ENCODE peak calls at places on chromosomes 1 and 21, in nine cellular contexts. C, M, U, K, B, T, H, F and G are unnamed samples.

GRCh38 chr1:32500387-32501209 is 35.7 kb downstream of the ZBTB8B start:
- DNase-seq in C (peak; percentile 93), M (no peak), U (peak; percentile 57), K (peak; percentile 85), B (peak; percentile 59), T (peak; percentile 46), H (peak; percentile 51), F (peak; percentile 63), G (peak; percentile 21)

GRCh38 chr1:228379666-228380065 is 27.0 kb downstream of the TRIM11 start:
- DNase-seq in C (no peak), M (no peak), U (no peak), K (peak; percentile 32), B (no peak), T (no peak), H (no peak), F (no peak), G (no peak)

GRCh38 chr1:61047061-61047460 is 35.3 kb upstream of the NFIA start:
- DNase-seq in C (no peak), M (no peak), U (no peak), K (no peak), B (no peak), T (no peak), H (no peak), F (no peak), G (no peak)

GRCh38 chr21:41547111-41547510 is 39.2 kb upstream of the TMPRSS2 start:
- DNase-seq in C (no peak), M (no peak), U (no peak), K (no peak), B (no peak), T (no peak), H (no peak), F (no peak), G (no peak)

GRCh38 chr1:21852282-21853129 is 40.4 kb downstream of the LDLRAD2 start:
- DNase-seq in C (no peak), M (no peak), U (no peak), K (no peak), B (no peak), T (no peak), H (no peak), F (no peak), G (peak; percentile 63)

GRCh38 chr1:15123298-15123697 is 30.2 kb upstream of the TMEM51 start:
- DNase-seq in C (no peak), M (no peak), U (no peak), K (no peak), B (no peak), T (no peak), H (no peak), F (no peak), G (no peak)

GRCh38 chr1:199551967-199552565 is 475.4 kb upstream of the NR5A2 start:
- DNase-seq in C (peak; percentile 77), M (no peak), U (peak; percentile 56), K (no peak), B (no peak), T (peak; percentile 52), H (no peak), F (peak; percentile 65), G (peak; percentile 55)

GRCh38 chr1:157437301-157437700 is 115.0 kb downstream of the FCRL5 start:
- DNase-seq in C (no peak), M (no peak), U (no peak), K (peak; percentile 49), B (no peak), T (no peak), H (no peak), F (no peak), G (no peak)

GRCh38 chr1:19582318-19582717 is 61.8 kb upstream of the NBL1 start:
- DNase-seq in C (peak; percentile 60), M (peak; percentile 60), U (peak; percentile 15), K (peak; percentile 79), B (peak; percentile 78), T (peak; percentile 23), H (peak; percentile 24), F (peak; percentile 59), G (peak; percentile 74)

GRCh38 chr1:244548558-244549115 is 87.6 kb downstream of the CATSPERE start:
- DNase-seq in C (no peak), M (no peak), U (no peak), K (no peak), B (no peak), T (no peak), H (no peak), F (no peak), G (no peak)

GRCh38 chr1:219120625-219121544 is 52.8 kb upstream of the LYPLAL1 start:
- DNase-seq in C (no peak), M (no peak), U (peak; percentile 65), K (no peak), B (peak; percentile 38), T (peak; percentile 34), H (no peak), F (no peak), G (no peak)

GRCh38 chr1:116111196-116112021 is at the start of gene MAB21L3:
- DNase-seq in C (no peak), M (no peak), U (no peak), K (no peak), B (no peak), T (no peak), H (peak; percentile 79), F (no peak), G (no peak)

GRCh38 chr1:233227930-233228465 is 67.5 kb downstream of the PCNX2 start:
- DNase-seq in C (no peak), M (no peak), U (no peak), K (no peak), B (no peak), T (no peak), H (no peak), F (no peak), G (no peak)

DNA sequence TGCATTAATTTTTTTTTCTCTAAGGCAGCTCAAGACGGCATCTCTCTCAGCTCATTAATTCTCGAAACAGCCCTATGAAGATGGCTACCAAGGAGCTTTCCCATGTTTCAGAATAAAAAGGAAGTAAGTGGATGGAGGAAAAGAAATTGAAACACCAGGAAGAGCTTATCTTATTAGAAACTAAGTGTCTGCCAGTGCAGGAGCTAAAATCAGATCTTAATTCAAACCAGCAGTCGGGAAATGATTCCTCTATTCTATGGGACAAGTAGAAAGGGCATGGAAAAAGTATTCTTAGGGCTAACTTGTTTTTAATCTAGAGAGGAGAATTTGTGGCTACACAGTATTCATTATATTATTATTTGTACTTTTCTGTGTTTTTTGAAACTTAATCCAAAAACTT is 347.1 kb upstream of the PLD5 start:
- DNase-seq in C (no peak), M (no peak), U (no peak), K (no peak), B (no peak), T (no peak), H (no peak), F (no peak), G (no peak)
- H3K36me3 ChIP-seq in C (no peaks in the 10 kb centered on the region), M (no peaks in the 10 kb centered on the region), U (no peaks in the 10 kb centered on the region), K (no peaks in the 10 kb centered on the region), B (no peaks in the 10 kb centered on the region), T (no peaks in the 10 kb centered on the region), H (no peaks in the 10 kb centered on the region), F (no peaks in the 10 kb centered on the region), G (no peaks in the 10 kb centered on the region)

GRCh38 chr1:17550684-17551584 is 11.4 kb downstream of the ARHGEF10L start:
- DNase-seq in C (no peak), M (no peak), U (no peak), K (no peak), B (no peak), T (no peak), H (no peak), F (peak; percentile 60), G (no peak)
- H3K4me1 ChIP-seq in C (peaks cover 35% of the 10 kb centered on the region), M (no peaks in the 10 kb centered on the region), U (no peaks in the 10 kb centered on the region), K (peaks cover 10% of the 10 kb centered on the region), B (peaks cover 7% of the 10 kb centered on the region), T (peaks cover 26% of the 10 kb centered on the region), H (peaks cover 2% of the 10 kb centered on the region), F (peaks cover 12% of the 10 kb centered on the region), G (no peaks in the 10 kb centered on the region)

GRCh38 chr1:84960371-84960770 is 36.5 kb downstream of the MCOLN2 start:
- DNase-seq in C (no peak), M (no peak), U (no peak), K (no peak), B (no peak), T (no peak), H (no peak), F (no peak), G (no peak)
- H3K36me3 ChIP-seq in C (no peaks in the 10 kb centered on the region), M (peaks cover 3% of the 10 kb centered on the region), U (no peaks in the 10 kb centered on the region), K (no peaks in the 10 kb centered on the region), B (no peaks in the 10 kb centered on the region), T (no peaks in the 10 kb centered on the region), H (no peaks in the 10 kb centered on the region), F (no peaks in the 10 kb centered on the region), G (peaks cover 98% of the 10 kb centered on the region)

DNA sequence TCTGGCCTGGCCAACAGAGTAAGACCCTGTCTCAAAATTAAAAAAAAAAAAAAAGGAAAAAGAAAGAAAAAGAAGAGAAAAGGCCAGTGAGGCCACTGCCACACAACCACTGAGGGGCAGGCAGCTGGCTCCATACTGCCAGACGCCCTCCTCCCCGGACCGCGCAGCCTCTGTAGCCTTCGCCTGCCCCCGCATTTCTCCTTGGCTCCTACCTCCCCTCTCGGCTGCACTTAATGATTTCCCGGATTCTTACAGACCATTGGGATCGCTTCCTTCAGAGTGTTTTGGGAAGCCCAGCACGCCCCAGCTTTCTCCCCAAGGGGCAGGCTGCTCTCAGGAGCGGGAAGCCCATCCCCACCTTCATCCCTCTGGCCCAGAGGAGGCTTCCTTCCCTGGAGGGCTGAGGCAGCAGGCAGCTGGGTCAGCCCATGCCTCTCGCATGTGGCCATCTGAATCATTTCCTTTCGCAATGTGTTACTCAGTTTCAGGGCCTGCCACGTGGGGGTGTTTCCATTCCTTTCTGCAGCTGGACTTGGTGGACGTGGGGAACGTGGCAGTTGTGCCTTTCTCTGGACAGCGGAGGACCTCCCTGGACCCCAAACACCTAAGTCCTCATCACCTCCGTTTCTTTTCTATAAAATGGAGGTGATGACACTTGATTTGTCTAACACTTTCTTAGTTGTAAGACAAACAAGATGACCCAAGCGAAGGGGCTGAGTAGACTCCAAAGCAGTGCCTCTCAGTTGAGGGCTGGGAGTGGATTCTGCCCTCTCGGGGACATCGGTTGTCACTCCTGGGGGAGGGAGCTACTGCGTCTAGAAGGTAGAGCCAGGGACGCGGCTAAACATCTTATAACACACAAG is 2.3 kb downstream of the SLC2A5 start:
- DNase-seq in C (no peak), M (no peak), U (no peak), K (peak; percentile 60), B (peak; percentile 43), T (no peak), H (no peak), F (no peak), G (peak; percentile 70)
- H3K4me1 ChIP-seq in C (peaks cover 26% of the 10 kb centered on the region), M (no peaks in the 10 kb centered on the region), U (peaks cover 20% of the 10 kb centered on the region), K (peaks cover 36% of the 10 kb centered on the region), B (no peaks in the 10 kb centered on the region), T (peaks cover 3% of the 10 kb centered on the region), H (peaks cover 3% of the 10 kb centered on the region), F (peaks cover 13% of the 10 kb centered on the region), G (peaks cover 63% of the 10 kb centered on the region)

DNA sequence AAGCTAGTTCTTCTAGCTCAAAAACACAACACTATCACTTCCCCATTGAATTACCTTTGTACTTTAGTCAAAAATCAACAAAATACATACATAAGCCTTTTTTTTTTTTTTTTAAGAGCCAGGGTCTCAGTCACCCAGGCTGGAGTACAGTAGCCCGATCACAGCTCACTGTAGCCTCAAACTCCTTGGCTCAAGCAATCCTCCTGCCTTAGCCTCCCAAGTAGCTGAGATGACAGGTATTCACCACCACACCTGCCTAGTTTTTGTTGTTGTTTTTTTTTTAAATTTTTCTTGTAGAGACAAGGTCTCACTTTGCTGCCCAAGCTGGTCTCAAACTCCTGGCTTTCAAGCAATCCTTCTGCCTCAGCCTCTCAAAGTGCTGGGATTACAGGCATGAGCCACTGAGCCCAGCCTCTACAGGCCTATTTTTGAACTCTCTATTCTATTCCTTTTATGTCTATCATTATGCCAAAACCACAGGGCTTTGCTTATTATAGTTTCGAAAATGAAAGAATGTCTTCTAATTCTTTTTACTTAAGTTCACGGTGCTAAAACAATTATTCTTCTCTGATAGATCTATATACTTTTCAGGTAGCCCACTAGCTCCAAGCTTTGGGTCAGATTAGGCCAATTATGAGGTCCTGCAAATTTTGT is 29.6 kb downstream of the GPBP1L1 start:
- DNase-seq in C (no peak), M (no peak), U (no peak), K (no peak), B (no peak), T (no peak), H (no peak), F (peak; percentile 71), G (no peak)
- H3K36me3 ChIP-seq in C (peaks cover 61% of the 10 kb centered on the region), M (peaks cover 63% of the 10 kb centered on the region), U (peaks cover 70% of the 10 kb centered on the region), K (peaks cover 91% of the 10 kb centered on the region), B (peaks cover 34% of the 10 kb centered on the region), T (peaks cover 87% of the 10 kb centered on the region), H (peaks cover 18% of the 10 kb centered on the region), F (peaks cover 7% of the 10 kb centered on the region), G (peaks cover 94% of the 10 kb centered on the region)